ENCODE peak calls at places on chromosomes 16 and 17, in ten cellular contexts. A, N, O, W, Y, G, R, M, E and C are unnamed samples.

GRCh38 chr17:77049440-77049839 is 91.3 kb upstream of the SEC14L1 start:
- DNase-seq in A (peak), N (no peak), O (no peak), W (no peak), Y (no peak), G (no peak), R (no peak), M (peak), E (no peak), C (no peak)

GRCh38 chr16:17416461-17417221 is 54.1 kb downstream of the XYLT1 start:
- DNase-seq in A (peak), N (peak), O (no peak), W (peak), Y (no peak), G (peak), R (no peak), M (peak), E (peak), C (peak)

GRCh38 chr17:82737981-82738877 is 2.8 kb downstream of the FN3K start:
- DNase-seq in A (peak), N (no peak), O (no peak), W (no peak), Y (no peak), G (no peak), R (no peak), M (no peak), E (peak), C (no peak)

GRCh38 chr16:66129196-66129595 is 237.3 kb upstream of the CDH5 start:
- DNase-seq in A (no peak), N (no peak), O (no peak), W (no peak), Y (no peak), G (no peak), R (no peak), M (no peak), E (no peak), C (no peak)

GRCh38 chr16:3009568-3010390 is 2.9 kb upstream of the CLDN9 start:
- DNase-seq in A (no peak), N (no peak), O (no peak), W (no peak), Y (peak), G (peak), R (no peak), M (no peak), E (peak), C (no peak)

GRCh38 chr17:57732062-57732461 is 13.0 kb downstream of the CCDC182 start:
- DNase-seq in A (no peak), N (no peak), O (no peak), W (no peak), Y (no peak), G (peak), R (no peak), M (no peak), E (no peak), C (no peak)

GRCh38 chr17:19534562-19535149 is 1.0 kb downstream of the SLC47A1 start:
- DNase-seq in A (peak), N (no peak), O (peak), W (no peak), Y (no peak), G (peak), R (no peak), M (no peak), E (no peak), C (peak)

GRCh38 chr17:69743091-69743490 is 328.6 kb downstream of the MAP2K6 start:
- DNase-seq in A (peak), N (no peak), O (no peak), W (no peak), Y (no peak), G (no peak), R (no peak), M (no peak), E (peak), C (no peak)

GRCh38 chr17:71505200-71505599 is 615.6 kb upstream of the SOX9 start:
- DNase-seq in A (peak), N (peak), O (peak), W (no peak), Y (no peak), G (no peak), R (no peak), M (no peak), E (peak), C (no peak)

GRCh38 chr16:264440-264951 is 11.2 kb downstream of the RGS11 start:
- DNase-seq in A (no peak), N (no peak), O (no peak), W (no peak), Y (no peak), G (no peak), R (no peak), M (no peak), E (no peak), C (no peak)

GRCh38 chr17:22507823-22508222 is 815.5 kb downstream of the KCNJ18 start:
- DNase-seq in A (no peak), N (no peak), O (no peak), W (no peak), Y (no peak), G (no peak), R (no peak), M (peak), E (no peak), C (no peak)

GRCh38 chr17:16085066-16085699 is 85.6 kb downstream of the TTC19 start:
- DNase-seq in A (peak), N (peak), O (no peak), W (no peak), Y (no peak), G (no peak), R (no peak), M (no peak), E (peak), C (no peak)

GRCh38 chr17:45171338-45172231 is 9.9 kb downstream of the HEXIM2 start:
- DNase-seq in A (no peak), N (peak), O (no peak), W (no peak), Y (peak), G (peak), R (no peak), M (no peak), E (no peak), C (no peak)

GRCh38 chr17:29760771-29761682 is 138.3 kb upstream of the CORO6 start:
- DNase-seq in A (peak), N (peak), O (peak), W (peak), Y (peak), G (peak), R (peak), M (peak), E (peak), C (peak)

GRCh38 chr16:86809458-86809955 is 231.2 kb downstream of the FOXL1 start:
- DNase-seq in A (peak), N (peak), O (peak), W (no peak), Y (peak), G (no peak), R (no peak), M (no peak), E (peak), C (no peak)

GRCh38 chr16:14151256-14152030 is 80.3 kb downstream of the MRTFB start:
- DNase-seq in A (no peak), N (peak), O (no peak), W (no peak), Y (no peak), G (no peak), R (no peak), M (no peak), E (no peak), C (no peak)

GRCh38 chr16:1164382-1164781 is 11.5 kb downstream of the CACNA1H start:
- DNase-seq in A (no peak), N (no peak), O (no peak), W (no peak), Y (no peak), G (no peak), R (no peak), M (no peak), E (no peak), C (no peak)

GRCh38 chr17:80159984-80160383 is 9.8 kb upstream of the CARD14 start:
- DNase-seq in A (no peak), N (no peak), O (no peak), W (no peak), Y (no peak), G (no peak), R (no peak), M (no peak), E (no peak), C (no peak)

GRCh38 chr17:59451706-59452105 is 113.7 kb upstream of the DHX40 start:
- DNase-seq in A (peak), N (peak), O (peak), W (no peak), Y (peak), G (no peak), R (no peak), M (no peak), E (peak), C (no peak)

GRCh38 chr17:10635290-10635689 is 21.8 kb downstream of the MYH3 start:
- DNase-seq in A (no peak), N (no peak), O (no peak), W (no peak), Y (no peak), G (no peak), R (no peak), M (no peak), E (no peak), C (no peak)

GRCh38 chr16:5709889-5710288 is 612.3 kb upstream of the EEF2KMT start:
- DNase-seq in A (peak), N (no peak), O (no peak), W (no peak), Y (no peak), G (no peak), R (no peak), M (no peak), E (peak), C (no peak)

GRCh38 chr17:70073326-70073725 is 1.7 kb upstream of the KCNJ16 start:
- DNase-seq in A (peak), N (peak), O (no peak), W (no peak), Y (no peak), G (no peak), R (no peak), M (no peak), E (no peak), C (no peak)

GRCh38 chr16:70553645-70554044 is 30.0 kb downstream of the SF3B3 start:
- DNase-seq in A (peak), N (peak), O (no peak), W (no peak), Y (no peak), G (no peak), R (no peak), M (no peak), E (peak), C (no peak)

GRCh38 chr17:19579867-19580565 is 46.4 kb downstream of the SLC47A1 start:
- DNase-seq in A (peak), N (no peak), O (no peak), W (no peak), Y (peak), G (peak), R (no peak), M (no peak), E (no peak), C (no peak)

GRCh38 chr17:948284-948852 is 31.2 kb downstream of the NXN start:
- DNase-seq in A (no peak), N (peak), O (no peak), W (no peak), Y (no peak), G (peak), R (no peak), M (no peak), E (no peak), C (no peak)

GRCh38 chr16:85104821-85105391 is 7.4 kb downstream of the CIBAR2 start:
- DNase-seq in A (no peak), N (no peak), O (no peak), W (peak), Y (no peak), G (no peak), R (no peak), M (peak), E (no peak), C (peak)

GRCh38 chr17:36544049-36544319 is 735 bp upstream of the GGNBP2 start:
- DNase-seq in A (peak), N (peak), O (no peak), W (peak), Y (peak), G (peak), R (no peak), M (peak), E (peak), C (peak)

GRCh38 chr17:36545093-36545464 is 360 bp downstream of the GGNBP2 start:
- DNase-seq in A (no peak), N (no peak), O (no peak), W (no peak), Y (no peak), G (no peak), R (no peak), M (no peak), E (no peak), C (no peak)

GRCh38 chr17:36546418-36547093 is 1.8 kb downstream of the GGNBP2 start:
- DNase-seq in A (no peak), N (no peak), O (no peak), W (no peak), Y (no peak), G (no peak), R (no peak), M (peak), E (no peak), C (no peak)

GRCh38 chr17:36544320-36545092 is at the start of gene GGNBP2:
- DNase-seq in A (peak), N (peak), O (peak), W (peak), Y (peak), G (peak), R (peak), M (peak), E (peak), C (peak)

GRCh38 chr17:36545465-36546417 is 1.0 kb downstream of the GGNBP2 start:
- DNase-seq in A (peak), N (peak), O (peak), W (peak), Y (peak), G (peak), R (peak), M (peak), E (peak), C (peak)
- TF ChIP-seq CTCF in A (no peak), N (no peak), O (no peak), W (no peak), Y (no peak), G (no peak), R (no peak), M (no peak), E (no peak), C (no peak)

DNA sequence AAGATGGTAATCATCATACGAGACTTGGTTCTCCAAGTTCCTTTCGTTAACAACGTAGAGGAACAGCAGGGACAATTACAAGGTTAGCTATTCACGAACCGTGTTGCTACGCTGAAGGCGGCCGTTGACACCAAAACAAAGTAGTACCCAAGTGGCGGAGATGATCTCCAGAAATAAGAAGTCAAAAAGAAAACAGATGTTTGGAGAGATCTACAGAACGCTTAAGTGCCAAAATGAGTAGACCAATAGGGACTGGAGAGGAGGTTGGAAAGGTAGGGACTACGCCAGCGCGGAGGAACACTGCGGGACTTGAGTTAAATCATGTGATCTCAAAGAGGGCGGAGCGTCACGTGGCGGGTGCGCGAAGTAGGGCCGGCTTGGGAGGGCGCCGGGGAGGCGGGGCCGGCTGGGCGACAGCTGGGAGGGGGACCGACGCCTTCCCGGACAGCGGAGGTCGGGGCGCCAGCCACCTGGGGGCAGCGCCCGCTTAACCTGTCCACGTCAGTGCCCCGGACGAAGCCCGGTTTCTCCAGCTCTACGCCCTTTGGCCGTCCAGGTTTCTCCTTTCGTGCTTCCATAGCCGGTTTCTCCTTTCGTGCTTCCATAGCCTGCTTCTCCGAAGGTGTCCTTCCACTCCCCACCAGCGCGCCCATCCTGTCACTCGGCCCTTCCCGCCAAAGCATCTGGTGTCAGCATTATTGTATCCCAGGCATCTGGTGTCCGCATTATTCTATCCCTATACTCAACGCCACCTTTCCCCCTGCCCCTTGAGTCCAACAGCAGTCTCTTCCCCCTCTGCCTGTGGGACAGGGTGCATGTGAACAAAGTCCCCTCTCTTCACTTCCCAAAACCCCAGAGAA is 698 bp upstream of the GABARAP start:
- DNase-seq in A (peak), N (peak), O (no peak), W (peak), Y (peak), G (peak), R (peak), M (peak), E (peak), C (peak)
- TF ChIP-seq CTCF in A (no peak), N (no peak), O (no peak), W (peak), Y (no peak), G (no peak), R (no peak), M (no peak), E (no peak), C (no peak)

DNA sequence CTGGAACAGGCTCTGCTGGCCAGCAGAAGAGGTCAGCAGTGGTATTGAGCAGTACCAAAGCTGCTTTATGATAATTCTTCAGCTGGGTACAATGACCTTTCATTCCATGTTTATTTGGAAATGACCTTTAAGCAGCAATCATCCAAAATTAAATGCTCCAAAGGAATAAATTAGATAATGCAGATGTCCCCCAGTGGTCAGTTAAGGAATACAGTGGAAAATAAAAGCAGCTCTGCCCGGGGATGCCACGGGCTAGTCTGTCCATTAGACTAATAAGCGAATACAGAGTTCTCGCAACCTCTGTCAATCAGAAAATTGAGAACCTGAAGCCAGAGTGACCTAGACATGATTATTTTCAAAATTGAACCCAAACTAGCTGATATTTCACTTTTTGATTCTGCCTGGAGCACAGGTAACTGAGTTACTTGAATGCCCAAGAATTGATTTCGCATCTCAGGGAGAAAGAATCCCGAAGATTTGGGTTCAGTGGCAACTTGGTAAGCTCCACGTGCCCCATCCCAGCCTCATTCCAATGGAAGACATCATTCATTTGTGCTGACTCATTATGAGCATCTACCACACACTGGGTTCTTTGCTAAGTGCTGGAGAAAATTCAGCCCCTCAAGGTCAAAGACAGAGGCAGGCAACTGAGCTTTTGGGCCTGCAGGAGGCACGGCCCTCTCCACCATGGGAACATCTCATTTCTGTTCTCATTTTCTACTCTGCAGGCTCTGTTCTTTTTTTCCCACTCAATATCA is 34.4 kb upstream of the SLC39A11 start:
- DNase-seq in A (peak), N (no peak), O (no peak), W (no peak), Y (no peak), G (no peak), R (no peak), M (no peak), E (peak), C (no peak)
- TF ChIP-seq CTCF in A (no peak), N (peak), O (no peak), W (no peak), Y (no peak), G (no peak), R (no peak), M (peak), E (peak), C (no peak)

GRCh38 chr17:43428524-43428923 is 29.7 kb downstream of the ARL4D start:
- DNase-seq in A (no peak), N (no peak), O (no peak), W (no peak), Y (no peak), G (no peak), R (no peak), M (no peak), E (no peak), C (no peak)
- TF ChIP-seq CTCF in A (peak), N (peak), O (no peak), W (no peak), Y (peak), G (no peak), R (peak), M (peak), E (peak), C (no peak)

GRCh38 chr17:7045492-7046126 is 1.7 kb upstream of the SLC16A11 start:
- DNase-seq in A (peak), N (peak), O (peak), W (no peak), Y (peak), G (no peak), R (no peak), M (peak), E (peak), C (peak)
- TF ChIP-seq CTCF in A (peak), N (peak), O (peak), W (peak), Y (peak), G (peak), R (peak), M (peak), E (peak), C (peak)

GRCh38 chr16:20363191-20363590 is 10.7 kb upstream of the UMOD start:
- DNase-seq in A (no peak), N (no peak), O (no peak), W (no peak), Y (no peak), G (no peak), R (no peak), M (no peak), E (no peak), C (no peak)
- TF ChIP-seq CTCF in A (no peak), N (no peak), O (no peak), W (no peak), Y (no peak), G (no peak), R (no peak), M (no peak), E (no peak), C (no peak)